ENCODE peak calls at places on chromosomes 5 and 9, in seven cellular contexts. R is CD8-positive, alpha-beta T cell; N is GM23338; E is stimulated activated CD8-positive, alpha-beta memory T cell treated with anti-CD3 and anti-CD28 coated beads, Interleukin-2, amount 100 ng/mL, for 48 hours; T is left lobe of liver; C is memory B cell; B is small intestine. W is an unnamed sample.

GRCh38 chr9:4811824-4812223 is 19.1 kb downstream of the RCL1 start:
- DNase-seq in R (no peak), N (no peak), T (no peak), C (no peak), B (no peak), E (no peak), W (no peak)

GRCh38 chr9:4617752-4618151 is 44.3 kb upstream of the PLPP6 start:
- DNase-seq in N (peak; percentile 30), B (no peak), E (no peak), T (no peak), R (no peak), C (no peak), W (no peak)

GRCh38 chr9:83665576-83666200 is 42.1 kb downstream of the UBQLN1 start:
- DNase-seq in E (no peak), N (no peak), B (no peak), T (no peak), R (no peak), C (no peak), W (no peak)

GRCh38 chr5:96933764-96934163 is 2.1 kb upstream of the LNPEP start:
- DNase-seq in T (no peak), E (no peak), C (no peak), B (no peak), R (no peak), N (no peak), W (no peak)

GRCh38 chr5:121189569-121190305 is 661.9 kb upstream of the FTMT start:
- DNase-seq in E (no peak), R (no peak), T (no peak), B (no peak), N (no peak), C (no peak), W (no peak)

GRCh38 chr5:152140391-152140790 is 215.7 kb upstream of the GLRA1 start:
- DNase-seq in C (no peak), N (no peak), B (no peak), T (no peak), E (no peak), R (no peak), W (no peak)

GRCh38 chr5:151740336-151740942 is 18.0 kb downstream of the ATOX1 start:
- DNase-seq in E (no peak), N (peak; percentile 89), B (peak; percentile 48), C (peak; percentile 42), T (no peak), R (peak; percentile 10), W (peak; percentile 46)

GRCh38 chr9:31030741-31031202 is 1353.7 kb upstream of the ACO1 start:
- DNase-seq in N (peak; percentile 70), R (no peak), E (no peak), C (no peak), B (no peak), T (no peak), W (no peak)

GRCh38 chr5:96741911-96742310 is 65.8 kb downstream of the ERAP1 start:
- DNase-seq in R (no peak), N (no peak), T (no peak), B (peak; percentile 19), E (no peak), C (no peak), W (no peak)

GRCh38 chr9:81628897-81629296 is 60.5 kb downstream of the TLE1 start:
- DNase-seq in R (no peak), T (no peak), E (no peak), C (no peak), N (no peak), B (no peak), W (no peak)

GRCh38 chr5:27124590-27124989 is 86.2 kb upstream of the CDH9 start:
- DNase-seq in N (peak; percentile 69), B (no peak), C (no peak), R (no peak), E (no peak), T (no peak), W (no peak)

GRCh38 chr9:124779368-124780059 is 2.6 kb downstream of the OLFML2A start:
- DNase-seq in T (peak; percentile 23), C (no peak), B (no peak), E (no peak), N (peak; percentile 84), R (no peak), W (no peak)

GRCh38 chr5:6096101-6096500 is 282.2 kb downstream of the MED10 start:
- DNase-seq in R (no peak), C (no peak), E (no peak), N (no peak), T (no peak), B (no peak), W (no peak)

GRCh38 chr5:122403965-122404364 is 91.9 kb downstream of the SNCAIP start:
- DNase-seq in N (no peak), E (no peak), C (no peak), T (no peak), R (no peak), B (no peak), W (no peak)

GRCh38 chr5:172594867-172595466 is 46.1 kb upstream of the NEURL1B start:
- DNase-seq in R (no peak), N (no peak), T (no peak), E (no peak), C (no peak), B (no peak), W (no peak)

GRCh38 chr5:51383494-51384081 is 340 bp downstream of the ISL1 start:
- DNase-seq in T (no peak), B (no peak), C (no peak), E (no peak), N (no peak), R (no peak), W (no peak)

GRCh38 chr5:95609711-95610110 is 10.2 kb upstream of the GPR150 start:
- DNase-seq in B (no peak), R (no peak), T (no peak), C (no peak), N (no peak), E (no peak), W (no peak)

GRCh38 chr5:72040513-72040912 is 66.8 kb upstream of the MAP1B start:
- DNase-seq in C (no peak), N (no peak), B (no peak), E (no peak), R (no peak), T (no peak), W (no peak)

GRCh38 chr9:134895103-134895502 is 14.5 kb downstream of the FCN2 start:
- DNase-seq in E (no peak), R (no peak), T (peak; percentile 10), C (no peak), N (no peak), B (no peak), W (no peak)

GRCh38 chr5:173114536-173114935 is 29.8 kb upstream of the BNIP1 start:
- DNase-seq in R (no peak), T (no peak), B (no peak), N (no peak), E (no peak), C (no peak), W (no peak)

GRCh38 chr9:97900103-97900737 is 22.1 kb downstream of the TRMO start:
- DNase-seq in E (no peak), R (no peak), T (no peak), C (no peak), B (no peak), N (no peak), W (no peak)

GRCh38 chr5:1356873-1357787 is 12.2 kb upstream of the CLPTM1L start:
- DNase-seq in T (no peak), B (peak; percentile 41), N (no peak), C (no peak), E (no peak), R (no peak), W (no peak)

GRCh38 chr9:123261006-123261677 is 7.2 kb downstream of the STRBP start:
- DNase-seq in E (no peak), C (no peak), B (peak; percentile 67), N (no peak), R (no peak), T (no peak), W (no peak)

GRCh38 chr5:97628011-97628410 is 445.0 kb upstream of the RIOK2 start:
- DNase-seq in N (no peak), C (no peak), T (no peak), E (no peak), R (no peak), B (no peak), W (no peak)

GRCh38 chr5:116361979-116362577 is 212.5 kb downstream of the SEMA6A start:
- DNase-seq in T (no peak), R (no peak), N (no peak), B (no peak), E (no peak), C (no peak), W (no peak)

GRCh38 chr9:4417578-4418325 is 72.5 kb upstream of the SLC1A1 start:
- DNase-seq in N (no peak), R (no peak), C (no peak), E (no peak), T (no peak), B (no peak), W (no peak)

GRCh38 chr9:84781431-84781830 is 111.9 kb downstream of the NTRK2 start:
- DNase-seq in R (no peak), B (no peak), T (no peak), N (peak; percentile 65), C (no peak), E (no peak), W (no peak)

GRCh38 chr5:78753093-78753531 is 104.5 kb upstream of the LHFPL2 start:
- DNase-seq in B (no peak), E (no peak), N (no peak), C (no peak), R (no peak), T (no peak), W (no peak)

GRCh38 chr5:171537463-171537862 is 118.0 kb downstream of the FGF18 start:
- DNase-seq in T (no peak), N (no peak), E (no peak), C (no peak), R (no peak), B (no peak), W (no peak)

GRCh38 chr5:72860499-72860898 is 44.0 kb downstream of the TNPO1 start:
- DNase-seq in C (no peak), E (no peak), B (no peak), R (no peak), T (no peak), N (no peak), W (no peak)

GRCh38 chr9:89549031-89549644 is 51.2 kb upstream of the SEMA4D start:
- DNase-seq in C (peak; percentile 85), E (peak; percentile 78), R (peak; percentile 72), N (peak; percentile 81), B (peak; percentile 77), T (peak; percentile 77), W (peak; percentile 70)

GRCh38 chr5:40615586-40616193 is 64.0 kb upstream of the PTGER4 start:
- DNase-seq in B (peak; percentile 33), E (no peak), C (no peak), R (no peak), T (no peak), N (no peak), W (no peak)

GRCh38 chr9:122418016-122418415 is 47.2 kb downstream of the PTGS1 start:
- DNase-seq in E (no peak), T (no peak), C (no peak), N (no peak), R (no peak), B (no peak), W (no peak)

GRCh38 chr5:4976918-4977317 is 163.2 kb upstream of the ADAMTS16 start:
- DNase-seq in R (no peak), C (no peak), N (no peak), B (no peak), T (no peak), E (no peak), W (no peak)

GRCh38 chr9:114898741-114899140 is 31.6 kb downstream of the TNFSF8 start:
- DNase-seq in B (peak; percentile 66), C (peak; percentile 41), R (peak; percentile 69), E (no peak), T (peak; percentile 52), N (no peak), W (no peak)

GRCh38 chr5:138611295-138612220 is 36.4 kb upstream of the HSPA9 start:
- DNase-seq in R (no peak), E (no peak), N (peak; percentile 62), B (no peak), C (no peak), T (no peak), W (no peak)

GRCh38 chr5:59506285-59506877 is 387.1 kb downstream of the PDE4D start:
- DNase-seq in C (no peak), R (no peak), B (peak; percentile 27), E (no peak), T (no peak), N (peak; percentile 41), W (no peak)

GRCh38 chr5:101678494-101679193 is 617.4 kb downstream of the SLCO4C1 start:
- DNase-seq in C (peak; percentile 34), N (peak; percentile 83), R (no peak), T (peak; percentile 57), B (peak; percentile 50), E (peak; percentile 11), W (no peak)